ENCODE peak calls at places on chromosome 18, in eight cellular contexts. N is HCT116, B is GM23248, A is right lobe of liver, E is mesendoderm, H is upper lobe of right lung, L is fibroblast of lung, G is endodermal cell. Q is an unnamed sample.

GRCh38 chr18:26617151-26617554 is 68.8 kb upstream of the KCTD1 start:
- DNase-seq in N (peak; percentile 47), B (peak; percentile 94), A (no peak), E (peak; percentile 50), H (no peak), L (peak; percentile 83), G (no peak), Q (no peak)

GRCh38 chr18:53799134-53799533 is 425.3 kb downstream of the MBD2 start:
- DNase-seq in N (no peak), B (peak; percentile 83), A (no peak), E (no peak), H (no peak), L (peak; percentile 44), G (no peak), Q (no peak)

GRCh38 chr18:42045346-42045745 is 90.3 kb downstream of the PIK3C3 start:
- DNase-seq in N (no peak), B (peak; percentile 69), A (no peak), E (no peak), H (no peak), L (no peak), G (no peak), Q (no peak)

GRCh38 chr18:60445341-60445740 is 72.8 kb upstream of the MC4R start:
- DNase-seq in N (no peak), B (peak; percentile 43), A (no peak), E (no peak), H (no peak), L (peak; percentile 20), G (no peak), Q (no peak)

GRCh38 chr18:22169889-22170420 is 566 bp downstream of the GATA6 start:
- DNase-seq in N (no peak), B (peak; percentile 77), A (peak; percentile 58), E (peak; percentile 92), H (peak; percentile 81), L (peak; percentile 67), G (peak; percentile 74), Q (no peak)

GRCh38 chr18:24112874-24113615 is 25.8 kb upstream of the CABYR start:
- DNase-seq in N (peak; percentile 90), B (peak; percentile 54), A (peak; percentile 90), E (peak; percentile 18), H (no peak), L (peak; percentile 50), G (peak; percentile 70), Q (no peak)

GRCh38 chr18:21599585-21600525 is 649 bp downstream of the ESCO1 start:
- DNase-seq in N (no peak), B (peak; percentile 71), A (peak; percentile 82), E (peak; percentile 21), H (peak; percentile 90), L (no peak), G (peak; percentile 90), Q (no peak)

GRCh38 chr18:52313213-52313612 is 26.8 kb upstream of the DCC start:
- DNase-seq in N (no peak), B (no peak), A (no peak), E (peak; percentile 18), H (no peak), L (no peak), G (no peak), Q (no peak)

GRCh38 chr18:26940744-26941398 is 75.4 kb upstream of the AQP4 start:
- DNase-seq in N (no peak), B (no peak), A (no peak), E (no peak), H (no peak), L (no peak), G (no peak), Q (no peak)

GRCh38 chr18:79877163-79878091 is 74.0 kb downstream of the SLC66A2 start:
- DNase-seq in N (no peak), B (no peak), A (no peak), E (peak; percentile 12), H (peak; percentile 59), L (no peak), G (peak; percentile 63), Q (no peak)

GRCh38 chr18:48374423-48375149 is 34.6 kb downstream of the ZBTB7C start:
- DNase-seq in N (no peak), B (peak; percentile 15), A (no peak), E (no peak), H (no peak), L (no peak), G (no peak), Q (no peak)

GRCh38 chr18:35936951-35937350 is 35.5 kb upstream of the RMP24 start:
- DNase-seq in N (no peak), B (no peak), A (no peak), E (peak; percentile 28), H (no peak), L (no peak), G (no peak), Q (no peak)

GRCh38 chr18:36899289-36899688 is 70.4 kb downstream of the KIAA1328 start:
- DNase-seq in N (peak; percentile 39), B (peak; percentile 2), A (no peak), E (peak; percentile 73), H (no peak), L (peak; percentile 43), G (no peak), Q (no peak)

GRCh38 chr18:34222025-34222395 is 2.7 kb downstream of the NOL4 start:
- DNase-seq in N (no peak), B (peak; percentile 9), A (no peak), E (peak; percentile 56), H (no peak), L (no peak), G (peak; percentile 78), Q (no peak)

GRCh38 chr18:23422751-23423418 is 30.2 kb upstream of the RIOK3 start:
- DNase-seq in N (peak; percentile 78), B (peak; percentile 83), A (peak; percentile 54), E (no peak), H (peak; percentile 84), L (peak; percentile 21), G (no peak), Q (no peak)

GRCh38 chr18:50987261-50987660 is 19.4 kb downstream of the ELAC1 start:
- DNase-seq in N (no peak), B (peak; percentile 25), A (no peak), E (no peak), H (no peak), L (no peak), G (no peak), Q (no peak)

GRCh38 chr18:61575419-61575818 is 242.2 kb downstream of the CDH20 start:
- DNase-seq in N (no peak), B (peak; percentile 19), A (no peak), E (peak; percentile 85), H (no peak), L (no peak), G (peak; percentile 46), Q (no peak)

GRCh38 chr18:26741041-26741440 is 124.5 kb downstream of the AQP4 start:
- DNase-seq in N (no peak), B (peak; percentile 5), A (no peak), E (no peak), H (no peak), L (peak; percentile 4), G (no peak), Q (no peak)

GRCh38 chr18:26649193-26649543 is 100.8 kb upstream of the KCTD1 start:
- DNase-seq in N (no peak), B (no peak), A (no peak), E (peak; percentile 92), H (no peak), L (no peak), G (peak; percentile 68), Q (no peak)

GRCh38 chr18:55997156-55997561 is 409.2 kb upstream of the TCF4 start:
- DNase-seq in N (no peak), B (peak; percentile 15), A (no peak), E (peak; percentile 27), H (no peak), L (no peak), G (no peak), Q (no peak)

GRCh38 chr18:23910032-23910431 is 104.5 kb upstream of the TTC39C start:
- DNase-seq in N (no peak), B (no peak), A (no peak), E (no peak), H (no peak), L (no peak), G (no peak), Q (no peak)

DNA sequence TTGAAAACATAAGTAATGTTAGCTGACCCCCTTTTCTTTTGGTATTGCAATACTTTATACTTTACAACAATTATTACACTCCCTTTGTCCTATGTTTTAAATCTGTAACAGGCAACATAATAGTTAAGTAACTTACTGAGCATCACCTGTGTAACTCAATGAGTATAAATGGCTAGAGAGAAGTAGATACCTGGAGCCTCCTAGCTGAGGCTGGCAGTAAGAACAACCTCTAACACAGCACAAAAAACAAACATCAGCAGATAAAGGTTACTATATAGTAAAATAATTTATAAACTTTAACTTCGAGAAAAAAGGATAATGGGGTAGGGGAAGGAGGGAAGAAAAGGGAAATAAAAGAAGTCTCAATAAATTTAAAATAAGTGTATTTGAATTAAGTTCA is 73.1 kb upstream of the ST8SIA5 start:
- DNase-seq in N (no peak), B (no peak), A (no peak), E (peak; percentile 10), H (no peak), L (no peak), G (no peak), Q (no peak)
- H3K36me3 ChIP-seq in N (peaks cover 7% of the 10 kb centered on the region), B (peaks cover 36% of the 10 kb centered on the region), A (no peaks in the 10 kb centered on the region), E (no peaks in the 10 kb centered on the region), H (peaks cover 22% of the 10 kb centered on the region), L (peaks cover 2% of the 10 kb centered on the region), G (peaks cover 28% of the 10 kb centered on the region), Q (peaks cover 5% of the 10 kb centered on the region)

GRCh38 chr18:7720395-7720794 is 153.3 kb downstream of the PTPRM start:
- DNase-seq in N (no peak), B (no peak), A (no peak), E (no peak), H (no peak), L (no peak), G (no peak), Q (no peak)

GRCh38 chr18:7721532-7721931 is 154.4 kb downstream of the PTPRM start:
- DNase-seq in N (no peak), B (no peak), A (no peak), E (no peak), H (no peak), L (no peak), G (no peak), Q (no peak)

GRCh38 chr18:7723558-7723957 is 156.4 kb downstream of the PTPRM start:
- DNase-seq in N (no peak), B (no peak), A (no peak), E (peak; percentile 54), H (no peak), L (no peak), G (no peak), Q (no peak)

GRCh38 chr18:7725473-7725872 is 158.4 kb downstream of the PTPRM start:
- DNase-seq in N (no peak), B (no peak), A (no peak), E (no peak), H (no peak), L (no peak), G (no peak), Q (no peak)

GRCh38 chr18:7722955-7723354 is 155.8 kb downstream of the PTPRM start:
- DNase-seq in N (no peak), B (no peak), A (no peak), E (peak; percentile 43), H (no peak), L (no peak), G (no peak), Q (no peak)
- H3K36me3 ChIP-seq in N (no peaks in the 10 kb centered on the region), B (no peaks in the 10 kb centered on the region), A (no peaks in the 10 kb centered on the region), E (no peaks in the 10 kb centered on the region), H (no peaks in the 10 kb centered on the region), L (no peaks in the 10 kb centered on the region), G (no peaks in the 10 kb centered on the region), Q (no peaks in the 10 kb centered on the region)

GRCh38 chr18:13756261-13756660 is 29.8 kb downstream of the RNMT start:
- DNase-seq in N (no peak), B (no peak), A (peak; percentile 89), E (no peak), H (no peak), L (no peak), G (no peak), Q (no peak)
- H3K36me3 ChIP-seq in N (peaks cover 45% of the 10 kb centered on the region), B (peaks cover 36% of the 10 kb centered on the region), A (no peaks in the 10 kb centered on the region), E (peaks cover 3% of the 10 kb centered on the region), H (peaks cover 85% of the 10 kb centered on the region), L (peaks cover 2% of the 10 kb centered on the region), G (peaks cover 77% of the 10 kb centered on the region), Q (peaks cover 12% of the 10 kb centered on the region)

GRCh38 chr18:172361-172760 is 14.0 kb downstream of the USP14 start:
- DNase-seq in N (no peak), B (no peak), A (no peak), E (no peak), H (no peak), L (no peak), G (no peak), Q (no peak)
- H3K36me3 ChIP-seq in N (no peaks in the 10 kb centered on the region), B (peaks cover 29% of the 10 kb centered on the region), A (peaks cover 4% of the 10 kb centered on the region), E (peaks cover 8% of the 10 kb centered on the region), H (peaks cover 47% of the 10 kb centered on the region), L (peaks cover 4% of the 10 kb centered on the region), G (peaks cover 64% of the 10 kb centered on the region), Q (peaks cover 5% of the 10 kb centered on the region)